ENCODE peak calls at places on chromosome 10, in seven cellular contexts. F, T, N, H, K, M and E are unnamed samples.

GRCh38 chr10:78864761-78865517 is 203.8 kb upstream of the ZMIZ1 start:
- DNase-seq in M (no peak), K (no peak), F (no peak), T (no peak), H (no peak), N (no peak), E (no peak)

GRCh38 chr10:136465-136762 is 1.2 kb downstream of the ZMYND11 start:
- DNase-seq in N (no peak), F (no peak), M (no peak), K (no peak), T (no peak), H (no peak), E (no peak)

GRCh38 chr10:133209641-133210040 is 20.4 kb upstream of the UTF1 start:
- DNase-seq in H (no peak), M (no peak), K (no peak), T (no peak), N (no peak), F (no peak), E (no peak)

GRCh38 chr10:103130910-103131309 is 62.2 kb downstream of the NT5C2 start:
- DNase-seq in F (no peak), K (no peak), N (no peak), T (no peak), M (peak), H (no peak), E (no peak)

GRCh38 chr10:49446031-49446430 is 50.1 kb upstream of the DRGX start:
- DNase-seq in F (no peak), T (peak), K (no peak), H (peak), N (no peak), M (no peak), E (no peak)

GRCh38 chr10:91653214-91653875 is 20.5 kb upstream of the PPP1R3C start:
- DNase-seq in K (no peak), M (no peak), F (no peak), T (peak), N (peak), H (no peak), E (no peak)

GRCh38 chr10:110110338-110110737 is 97.1 kb upstream of the MXI1 start:
- DNase-seq in F (no peak), M (no peak), N (no peak), H (no peak), T (no peak), K (no peak), E (no peak)

GRCh38 chr10:70212879-70213278 is 20.4 kb downstream of the PPA1 start:
- DNase-seq in F (no peak), H (no peak), N (no peak), T (no peak), K (no peak), M (no peak), E (no peak)

GRCh38 chr10:13707156-13707881 is 120.6 kb downstream of the PRPF18 start:
- DNase-seq in K (peak), F (no peak), H (peak), M (peak), T (peak), N (no peak), E (peak)

GRCh38 chr10:70758757-70759514 is 26.2 kb downstream of the TBATA start:
- DNase-seq in K (peak), M (peak), T (peak), N (peak), H (peak), F (peak), E (peak)

GRCh38 chr10:91575044-91575610 is 57.7 kb downstream of the PPP1R3C start:
- DNase-seq in F (no peak), M (no peak), H (no peak), T (no peak), K (no peak), N (no peak), E (no peak)

GRCh38 chr10:24618401-24618800 is 105.3 kb downstream of the ARHGAP21 start:
- DNase-seq in F (no peak), K (no peak), H (no peak), M (no peak), T (no peak), N (no peak), E (no peak)

GRCh38 chr10:133201948-133202725 is 27.9 kb upstream of the UTF1 start:
- DNase-seq in F (no peak), N (no peak), H (no peak), K (no peak), M (no peak), T (no peak), E (no peak)

GRCh38 chr10:78473016-78473415 is 439.4 kb downstream of the RPS24 start:
- DNase-seq in M (no peak), N (no peak), K (peak), F (peak), H (no peak), T (no peak), E (peak)

GRCh38 chr10:11468126-11468742 is 143.2 kb downstream of the USP6NL start:
- DNase-seq in N (no peak), F (no peak), K (no peak), T (no peak), M (no peak), H (no peak), E (no peak)

GRCh38 chr10:16787361-16787791 is 29.8 kb downstream of the RSU1 start:
- DNase-seq in N (no peak), F (no peak), H (no peak), K (no peak), T (no peak), M (no peak), E (no peak)

GRCh38 chr10:103828107-103828506 is 27.3 kb downstream of the SH3PXD2A start:
- DNase-seq in M (no peak), K (no peak), T (no peak), N (peak), F (no peak), H (no peak), E (no peak)

GRCh38 chr10:133159950-133160812 is at the start of gene KNDC1:
- DNase-seq in M (no peak), F (peak), T (no peak), K (peak), N (no peak), H (peak), E (peak)

GRCh38 chr10:75545333-75545732 is 113.9 kb downstream of the LRMDA start:
- DNase-seq in H (no peak), K (no peak), M (no peak), F (no peak), T (no peak), N (no peak), E (no peak)

GRCh38 chr10:76202777-76203176 is 771.4 kb downstream of the LRMDA start:
- DNase-seq in F (no peak), H (no peak), K (no peak), M (no peak), T (no peak), N (no peak), E (no peak)

GRCh38 chr10:43226441-43226840 is 40.4 kb downstream of the RASGEF1A start:
- DNase-seq in T (no peak), M (no peak), H (no peak), F (no peak), N (no peak), K (no peak), E (peak)

GRCh38 chr10:115047705-115048104 is 45.5 kb upstream of the ATRNL1 start:
- DNase-seq in N (no peak), T (no peak), F (no peak), H (no peak), M (no peak), K (no peak), E (no peak)

GRCh38 chr10:131160219-131160875 is 151.2 kb downstream of the TCERG1L start:
- DNase-seq in F (no peak), N (no peak), T (no peak), M (no peak), H (no peak), K (no peak), E (no peak)

GRCh38 chr10:100579261-100579660 is 43.5 kb downstream of the HIF1AN start:
- DNase-seq in N (no peak), T (no peak), H (no peak), F (no peak), K (no peak), M (no peak), E (no peak)

GRCh38 chr10:110344622-110345021 is 39.9 kb upstream of the SMNDC1 start:
- DNase-seq in K (no peak), F (no peak), H (no peak), T (no peak), M (no peak), N (no peak), E (no peak)

GRCh38 chr10:14579405-14579804 is 195.3 kb downstream of the FAM107B start:
- DNase-seq in M (peak), T (no peak), F (no peak), N (no peak), H (peak), K (no peak), E (no peak)

GRCh38 chr10:71398991-71399375 is 2.3 kb downstream of the CDH23 start:
- DNase-seq in K (no peak), H (peak), N (no peak), T (no peak), M (no peak), F (no peak), E (no peak)

GRCh38 chr10:121751191-121751760 is 153.0 kb upstream of the FGFR2 start:
- DNase-seq in K (no peak), M (no peak), F (no peak), T (no peak), H (no peak), N (no peak), E (no peak)

GRCh38 chr10:32961892-32962369 is 3.9 kb upstream of the ITGB1 start:
- DNase-seq in M (peak), K (peak), F (no peak), N (peak), T (peak), H (peak), E (no peak)

GRCh38 chr10:99681553-99681952 is 22.2 kb downstream of the ENTPD7 start:
- DNase-seq in N (no peak), H (peak), T (no peak), K (no peak), F (no peak), M (no peak), E (no peak)

GRCh38 chr10:125982256-125982948 is 86.0 kb downstream of the FANK1 start:
- DNase-seq in F (peak), K (peak), H (peak), M (peak), T (peak), N (peak), E (peak)
- TF ChIP-seq MAX in F (no peak), K (no peak), H (peak), M (no peak), T (no peak), N (no peak), E (no peak)

GRCh38 chr10:8051851-8052257 is 2.6 kb upstream of the GATA3 start:
- DNase-seq in N (no peak), T (no peak), F (peak), H (no peak), K (no peak), M (no peak), E (peak)
- TF ChIP-seq MAX in N (no peak), T (no peak), F (peak), H (no peak), K (no peak), M (no peak), E (no peak)

GRCh38 chr10:123972481-123973401 is 81.1 kb upstream of the CPXM2 start:
- DNase-seq in H (no peak), T (no peak), K (no peak), F (peak), M (no peak), N (no peak), E (peak)
- TF ChIP-seq MAX in H (no peak), T (no peak), K (no peak), F (no peak), M (no peak), N (no peak), E (no peak)

GRCh38 chr10:22333167-22333566 is 12.1 kb upstream of the SPAG6 start:
- DNase-seq in T (no peak), K (no peak), F (no peak), N (no peak), M (no peak), H (no peak), E (no peak)

GRCh38 chr10:22338260-22338894 is 6.9 kb upstream of the SPAG6 start:
- DNase-seq in M (no peak), T (no peak), H (no peak), N (no peak), K (no peak), F (no peak), E (no peak)

GRCh38 chr10:22334414-22335203 is 10.7 kb upstream of the SPAG6 start:
- DNase-seq in T (no peak), N (no peak), F (no peak), K (no peak), H (no peak), M (no peak), E (peak)

GRCh38 chr10:22333667-22334282 is 11.5 kb upstream of the SPAG6 start:
- DNase-seq in M (no peak), K (no peak), T (no peak), N (no peak), F (no peak), H (no peak), E (peak)

GRCh38 chr10:22335204-22335956 is 9.9 kb upstream of the SPAG6 start:
- DNase-seq in F (peak), K (no peak), M (no peak), N (no peak), H (no peak), T (peak), E (peak)
- TF ChIP-seq MAX in F (no peak), K (no peak), M (no peak), N (no peak), H (no peak), T (peak), E (peak)